ENCODE peak calls at places on chromosomes 11 and 22, in six cellular contexts. N is type B pancreatic cell; Q is T-cell; U is lower lobe of right lung; D is stimulated activated CD4-positive, alpha-beta T cell treated with anti-CD3 and anti-CD28 coated beads, Interleukin-4, amount 100 ng/mL, for 48 hours; A is pancreas. H is an unnamed sample.

GRCh38 chr22:25775501-25775900 is 33.5 kb downstream of the MYO18B start:
- DNase-seq in N (no peak), D (no peak), U (no peak), Q (no peak), A (no peak), H (no peak)

GRCh38 chr11:95924414-95924760 is 480 bp upstream of the MTMR2 start:
- DNase-seq in Q (no peak), A (no peak), D (no peak), U (no peak), N (no peak), H (no peak)

GRCh38 chr22:39634530-39635399 is 64.2 kb downstream of the CACNA1I start:
- DNase-seq in D (peak), N (no peak), Q (no peak), U (no peak), A (no peak), H (peak)

GRCh38 chr11:43699879-43700278 is 19.3 kb downstream of the HSD17B12 start:
- DNase-seq in U (no peak), Q (no peak), N (no peak), A (no peak), D (no peak), H (no peak)

GRCh38 chr11:109914038-109914437 is 179.2 kb upstream of the ZC3H12C start:
- DNase-seq in A (no peak), U (no peak), Q (no peak), N (no peak), D (no peak), H (no peak)

GRCh38 chr11:75277211-75277805 is 36.7 kb downstream of the TPBGL start:
- DNase-seq in A (no peak), N (peak), U (no peak), Q (no peak), D (no peak), H (no peak)

GRCh38 chr22:17952273-17952801 is 72.0 kb downstream of the MICAL3 start:
- DNase-seq in U (no peak), D (no peak), A (no peak), N (no peak), Q (no peak), H (no peak)

GRCh38 chr22:45053571-45053970 is 43.8 kb upstream of the PHF21B start:
- DNase-seq in U (no peak), D (no peak), Q (no peak), A (no peak), N (no peak), H (no peak)

GRCh38 chr11:3888876-3889275 is 33.4 kb downstream of the STIM1 start:
- DNase-seq in Q (no peak), N (no peak), D (no peak), U (no peak), A (no peak), H (no peak)